ENCODE peak calls at places on chromosomes 2 and 18, in six cellular contexts. N, O, Y, F, Q and U are unnamed samples.

GRCh38 chr2:172564376-172564775 is 8.5 kb downstream of the PDK1 start:
- DNase-seq in N (no peak), Y (no peak), F (no peak), Q (no peak), O (no peak), U (no peak)

GRCh38 chr18:26309283-26309682 is 83.0 kb downstream of the TAF4B start:
- DNase-seq in Q (peak), O (no peak), Y (no peak), F (no peak), N (peak), U (no peak)

GRCh38 chr2:79189465-79189864 is 29.9 kb upstream of the REG3A start:
- DNase-seq in Y (no peak), O (no peak), N (no peak), Q (no peak), F (no peak), U (no peak)

GRCh38 chr2:199410130-199410529 is 47.6 kb downstream of the SATB2 start:
- DNase-seq in Q (peak), Y (no peak), O (no peak), N (no peak), F (no peak), U (no peak)

GRCh38 chr2:25286025-25286400 is 55.7 kb downstream of the DNMT3A start:
- DNase-seq in F (no peak), O (peak), Q (no peak), Y (peak), N (no peak), U (peak)

GRCh38 chr2:85439986-85440385 is 21.5 kb downstream of the SH2D6 start:
- DNase-seq in O (no peak), Q (no peak), N (no peak), Y (peak), F (no peak), U (no peak)

GRCh38 chr2:232421189-232421785 is 14.6 kb downstream of the ALPG start:
- DNase-seq in Q (no peak), N (no peak), O (no peak), F (no peak), Y (no peak), U (no peak)

GRCh38 chr2:149002891-149003740 is 35.4 kb upstream of the LYPD6B start:
- DNase-seq in Y (no peak), O (no peak), F (no peak), Q (no peak), N (no peak), U (no peak)

GRCh38 chr18:22678486-22678885 is 254.6 kb upstream of the RBBP8 start:
- DNase-seq in O (peak), Q (peak), N (peak), Y (no peak), F (no peak), U (no peak)

GRCh38 chr2:160241251-160242137 is 41.4 kb upstream of the ITGB6 start:
- DNase-seq in F (peak), O (peak), Q (peak), N (peak), Y (no peak), U (peak)

GRCh38 chr2:196718796-196719564 is 79.5 kb downstream of the CCDC150 start:
- DNase-seq in N (peak), Q (peak), F (peak), Y (no peak), O (no peak), U (no peak)

GRCh38 chr2:237293966-237294365 is 120.0 kb downstream of the COL6A3 start:
- DNase-seq in O (no peak), N (no peak), Y (no peak), Q (peak), F (no peak), U (no peak)

GRCh38 chr2:42025151-42025582 is 22.7 kb upstream of the PKDCC start:
- DNase-seq in F (peak), O (no peak), Q (peak), Y (no peak), N (peak), U (no peak)

GRCh38 chr2:30273574-30273929 is 42.2 kb downstream of the LBH start:
- DNase-seq in Y (no peak), N (no peak), O (no peak), F (no peak), Q (no peak), U (no peak)

GRCh38 chr2:217077841-217078407 is 218.1 kb upstream of the TNP1 start:
- DNase-seq in F (no peak), N (peak), Y (no peak), Q (peak), O (no peak), U (no peak)

GRCh38 chr2:190460533-190460932 is 52.4 kb downstream of the MFSD6 start:
- DNase-seq in F (no peak), Y (no peak), N (no peak), Q (no peak), O (no peak), U (no peak)

GRCh38 chr18:36389811-36390581 is 92.5 kb downstream of the FHOD3 start:
- DNase-seq in Y (no peak), O (no peak), F (no peak), Q (no peak), N (no peak), U (no peak)

GRCh38 chr2:72895759-72896281 is 8.6 kb downstream of the SPR start:
- DNase-seq in O (peak), N (peak), Q (peak), F (peak), Y (no peak), U (peak)

GRCh38 chr2:52931660-52932059 is 835.9 kb upstream of the CHAC2 start:
- DNase-seq in N (no peak), Q (no peak), O (no peak), Y (peak), F (no peak), U (no peak)

GRCh38 chr2:240793313-240794177 is 26.5 kb downstream of the KIF1A start:
- DNase-seq in Q (no peak), O (no peak), Y (no peak), F (peak), N (no peak), U (no peak)

GRCh38 chr2:12479042-12479601 is 237.6 kb upstream of the TRIB2 start:
- DNase-seq in O (no peak), Y (no peak), Q (no peak), N (peak), F (no peak), U (no peak)

GRCh38 chr2:235300368-235301201 is 193.3 kb upstream of the AGAP1 start:
- DNase-seq in Q (peak), F (no peak), N (peak), O (no peak), Y (no peak), U (no peak)

GRCh38 chr2:239355139-239355538 is 45.7 kb downstream of the HDAC4 start:
- DNase-seq in Q (peak), Y (no peak), N (peak), F (no peak), O (no peak), U (no peak)

GRCh38 chr2:239245872-239246701 is 154.7 kb downstream of the HDAC4 start:
- DNase-seq in Y (no peak), Q (no peak), F (peak), O (peak), N (no peak), U (peak)

GRCh38 chr18:51077217-51077616 is 47.2 kb downstream of the SMAD4 start:
- DNase-seq in Y (peak), N (no peak), O (no peak), Q (peak), F (no peak), U (no peak)

GRCh38 chr2:148391324-148391723 is 253.2 kb upstream of the EPC2 start:
- DNase-seq in O (no peak), N (peak), F (no peak), Y (no peak), Q (peak), U (no peak)

GRCh38 chr2:175864131-175864728 is 137.8 kb downstream of the LNPK start:
- DNase-seq in Q (no peak), Y (no peak), F (no peak), N (no peak), O (no peak), U (no peak)

GRCh38 chr18:74499633-74500032 is 3.5 kb downstream of the CNDP2 start:
- DNase-seq in N (peak), O (peak), Y (peak), F (peak), Q (peak), U (peak)

GRCh38 chr2:61758991-61759390 is 94.9 kb downstream of the FAM161A start:
- DNase-seq in Q (peak), N (peak), O (no peak), Y (no peak), F (no peak), U (no peak)

GRCh38 chr2:235605999-235606715 is 112.3 kb downstream of the AGAP1 start:
- DNase-seq in Q (peak), O (no peak), N (peak), F (no peak), Y (no peak), U (no peak)

GRCh38 chr18:39496986-39497385 is 1931.4 kb upstream of the CELF4 start:
- DNase-seq in N (no peak), F (no peak), Y (no peak), O (no peak), Q (no peak), U (no peak)

GRCh38 chr2:177597759-177598158 is 205.2 kb downstream of the AGPS start:
- DNase-seq in Y (no peak), Q (no peak), O (no peak), N (no peak), F (no peak), U (no peak)

GRCh38 chr2:119683717-119684443 is 4.9 kb downstream of the TMEM177 start:
- DNase-seq in Q (peak), O (no peak), N (no peak), F (no peak), Y (no peak), U (no peak)

GRCh38 chr2:25042321-25043240 is 705 bp downstream of the EFR3B start:
- DNase-seq in Q (peak), Y (peak), N (peak), F (peak), O (peak), U (peak)

DNA sequence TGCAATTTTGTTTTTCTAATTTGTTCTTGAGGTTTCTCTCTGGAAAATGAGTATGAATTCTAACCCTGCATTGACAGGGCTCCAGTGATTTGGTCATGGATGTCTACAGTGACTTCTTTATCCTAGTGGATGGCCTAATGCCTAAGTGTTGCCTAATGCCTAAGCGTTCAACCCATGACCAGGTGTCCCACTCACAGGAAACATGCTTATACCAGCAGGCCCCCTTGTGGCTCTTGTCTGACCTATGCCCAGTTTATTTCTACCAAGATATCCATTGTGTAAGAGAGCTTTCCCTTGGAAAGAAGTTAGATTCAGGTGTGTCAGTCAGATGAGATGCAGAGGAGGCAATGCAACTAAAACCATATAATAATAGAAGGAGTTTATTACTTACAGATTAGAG is 77.8 kb upstream of the HNMT start:
- DNase-seq in O (no peak), N (no peak), F (no peak), Q (no peak), Y (no peak), U (no peak)
- TF ChIP-seq CTCF in O (no peak), N (no peak), F (no peak), Q (no peak), Y (no peak), U (no peak)

DNA sequence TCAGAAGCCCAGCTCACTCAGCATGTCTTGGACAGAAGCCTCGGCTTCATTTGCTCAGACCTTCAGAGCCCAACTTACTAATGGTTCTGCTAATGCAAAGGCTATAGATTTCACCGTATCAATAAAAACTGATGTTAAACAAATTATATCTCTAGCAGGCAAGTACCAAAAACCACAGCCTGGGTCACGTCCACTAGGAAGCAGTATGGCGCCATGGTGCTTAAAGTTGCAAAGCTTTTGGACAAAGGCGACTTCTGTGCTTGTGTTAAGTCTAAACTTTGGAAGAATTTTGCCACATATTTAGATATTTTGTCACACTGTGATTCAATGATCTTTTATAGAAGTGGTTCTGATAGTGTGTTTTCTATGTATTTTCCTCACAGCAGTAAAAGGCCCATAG is 276.8 kb upstream of the PARD3B start:
- DNase-seq in Q (peak), N (no peak), F (no peak), O (no peak), Y (no peak), U (no peak)
- TF ChIP-seq CTCF in Q (peak), N (no peak), F (no peak), O (no peak), Y (no peak), U (no peak)

GRCh38 chr18:54327818-54328217 is 29.8 kb downstream of the STARD6 start:
- DNase-seq in Y (no peak), F (no peak), Q (no peak), O (no peak), N (no peak), U (no peak)

GRCh38 chr18:54335638-54336173 is 22.0 kb downstream of the STARD6 start:
- DNase-seq in F (no peak), Y (no peak), Q (no peak), O (no peak), N (no peak), U (no peak)

GRCh38 chr18:54329787-54330186 is 27.9 kb downstream of the STARD6 start:
- DNase-seq in Y (no peak), F (no peak), N (no peak), O (no peak), Q (no peak), U (no peak)

GRCh38 chr18:54330768-54331548 is 26.7 kb downstream of the STARD6 start:
- DNase-seq in O (no peak), F (no peak), Y (no peak), Q (no peak), N (no peak), U (no peak)
- TF ChIP-seq CTCF in O (no peak), F (no peak), Y (no peak), Q (peak), N (no peak), U (no peak)

GRCh38 chr18:69490813-69491212 is 90.1 kb downstream of the DOK6 start:
- DNase-seq in N (peak), Y (no peak), O (no peak), F (no peak), Q (peak), U (no peak)

GRCh38 chr18:69492861-69493260 is 92.2 kb downstream of the DOK6 start:
- DNase-seq in N (no peak), O (no peak), Y (no peak), Q (no peak), F (no peak), U (no peak)

GRCh38 chr18:69491576-69491975 is 90.9 kb downstream of the DOK6 start:
- DNase-seq in Q (no peak), O (no peak), Y (no peak), F (no peak), N (peak), U (no peak)

GRCh38 chr18:69487488-69488394 is 87.1 kb downstream of the DOK6 start:
- DNase-seq in O (no peak), Y (no peak), N (no peak), Q (no peak), F (no peak), U (no peak)

GRCh38 chr18:69490072-69490471 is 89.4 kb downstream of the DOK6 start:
- DNase-seq in Y (no peak), Q (no peak), F (no peak), N (peak), O (no peak), U (no peak)
- TF ChIP-seq CTCF in Y (no peak), Q (no peak), F (no peak), N (no peak), O (no peak), U (no peak)

GRCh38 chr2:10140841-10141610 is 18.5 kb downstream of the RRM2 start:
- DNase-seq in O (no peak), N (no peak), F (no peak), Q (no peak), Y (no peak), U (no peak)
- TF ChIP-seq CTCF in O (no peak), N (no peak), F (no peak), Q (no peak), Y (no peak), U (no peak)

GRCh38 chr2:67234443-67234842 is 162.7 kb upstream of the ETAA1 start:
- DNase-seq in Q (peak), O (no peak), Y (no peak), F (no peak), N (peak), U (no peak)
- TF ChIP-seq CTCF in Q (peak), O (peak), Y (no peak), F (no peak), N (peak), U (no peak)

DNA sequence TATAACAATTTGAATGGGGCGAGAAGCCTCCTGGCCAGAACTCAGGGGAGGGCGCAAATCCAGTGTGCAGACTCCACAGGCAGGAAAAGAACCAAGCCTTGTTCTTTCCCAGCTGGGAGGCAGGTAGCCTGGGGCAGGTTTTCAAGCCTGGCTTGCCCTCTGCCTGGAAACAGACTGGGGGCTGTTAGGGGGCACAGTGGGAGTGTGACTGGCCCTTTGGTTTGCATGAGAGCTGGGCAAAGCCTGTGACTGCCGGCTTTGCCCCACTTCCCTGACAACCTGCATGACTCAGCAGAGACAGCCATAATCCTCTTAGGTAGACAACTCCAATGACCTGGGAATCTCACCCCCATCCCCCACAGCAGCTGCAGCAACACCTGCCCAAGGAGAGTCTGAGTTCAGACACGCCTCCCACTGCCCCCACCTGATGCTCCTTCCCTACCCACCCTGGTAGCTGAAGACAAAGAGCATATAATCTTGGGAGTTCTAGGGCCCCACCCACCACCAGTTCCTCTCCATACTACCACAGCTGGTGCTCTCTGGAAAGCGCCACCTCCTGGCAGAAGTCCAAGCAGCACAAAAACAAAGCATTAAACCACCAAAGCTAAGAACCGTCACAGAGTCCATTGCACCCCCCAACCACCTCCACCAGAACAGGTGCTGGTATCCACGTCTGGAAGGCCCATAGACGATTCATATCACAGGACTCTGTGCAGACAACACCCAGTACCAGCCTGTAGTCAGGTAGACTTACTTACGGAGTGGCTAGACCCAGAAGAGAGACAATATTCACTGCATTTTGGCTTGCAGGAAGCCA is 402.5 kb downstream of the STK39 start:
- DNase-seq in O (peak), N (no peak), Q (no peak), Y (peak), F (no peak), U (peak)
- TF ChIP-seq CTCF in O (no peak), N (no peak), Q (no peak), Y (peak), F (no peak), U (no peak)

GRCh38 chr2:64457518-64457917 is 3.6 kb downstream of the LGALSL start:
- DNase-seq in Y (no peak), O (no peak), F (no peak), Q (no peak), N (no peak), U (no peak)
- TF ChIP-seq CTCF in Y (no peak), O (no peak), F (no peak), Q (no peak), N (no peak), U (no peak)